ENCODE peak calls at places on chromosome 2, in ten cellular contexts. One of them, this sample, is unnamed.
A peak's percentile ranks its signal among the peaks of the same experiment; 100 is the strongest.

GRCh38 chr2:45821558-45822271 is 170.2 kb downstream of the PRKCE start:
- ATAC-seq in lung: peak; percentile 67
- ATAC-seq in WTC11: no peak
- ATAC-seq in gastroesophageal sphincter: peak; percentile 46
- ATAC-seq in omental fat pad: peak; percentile 71
- ATAC-seq in activated T-cell treated with anti-CD3 and anti-CD28 coated beads, Interleukin-2, amount 50 U/mL, for 4 hours: no peak
- ATAC-seq in HepG2: peak; percentile 83
- ATAC-seq in activated naive CD4-positive, alpha-beta T cell treated with anti-CD3 and anti-CD28 coated beads, Interleukin-2, amount 50 U/mL, for 72 hours: no peak
- ATAC-seq in upper lobe of right lung: peak; percentile 76
- ATAC-seq in A549: peak; percentile 77
- ATAC-seq in this sample: no peak

GRCh38 chr2:38465789-38466127 is 88.7 kb upstream of the ATL2 start:
- ATAC-seq in activated naive CD4-positive, alpha-beta T cell treated with anti-CD3 and anti-CD28 coated beads, Interleukin-2, amount 50 U/mL, for 72 hours: no peak
- ATAC-seq in WTC11: peak; percentile 97
- ATAC-seq in omental fat pad: no peak
- ATAC-seq in activated T-cell treated with anti-CD3 and anti-CD28 coated beads, Interleukin-2, amount 50 U/mL, for 4 hours: no peak
- ATAC-seq in lung: no peak
- ATAC-seq in gastroesophageal sphincter: no peak
- ATAC-seq in A549: peak; percentile 89
- ATAC-seq in HepG2: peak; percentile 91
- ATAC-seq in upper lobe of right lung: peak; percentile 87
- ATAC-seq in this sample: no peak

GRCh38 chr2:98805412-98806265 is 74.7 kb upstream of the MGAT4A start:
- ATAC-seq in gastroesophageal sphincter: peak; percentile 13
- ATAC-seq in WTC11: no peak
- ATAC-seq in lung: peak; percentile 62
- ATAC-seq in omental fat pad: peak; percentile 76
- ATAC-seq in activated naive CD4-positive, alpha-beta T cell treated with anti-CD3 and anti-CD28 coated beads, Interleukin-2, amount 50 U/mL, for 72 hours: no peak
- ATAC-seq in activated T-cell treated with anti-CD3 and anti-CD28 coated beads, Interleukin-2, amount 50 U/mL, for 4 hours: no peak
- ATAC-seq in A549: no peak
- ATAC-seq in HepG2: peak; percentile 69
- ATAC-seq in upper lobe of right lung: peak; percentile 88
- ATAC-seq in this sample: no peak

GRCh38 chr2:64133828-64134227 is 10.4 kb downstream of the PELI1 start:
- ATAC-seq in activated T-cell treated with anti-CD3 and anti-CD28 coated beads, Interleukin-2, amount 50 U/mL, for 4 hours: peak; percentile 77
- ATAC-seq in A549: no peak
- ATAC-seq in gastroesophageal sphincter: no peak
- ATAC-seq in omental fat pad: peak; percentile 53
- ATAC-seq in HepG2: no peak
- ATAC-seq in WTC11: no peak
- ATAC-seq in activated naive CD4-positive, alpha-beta T cell treated with anti-CD3 and anti-CD28 coated beads, Interleukin-2, amount 50 U/mL, for 72 hours: peak; percentile 89
- ATAC-seq in lung: no peak
- ATAC-seq in upper lobe of right lung: no peak
- ATAC-seq in this sample: peak; percentile 86

GRCh38 chr2:222307138-222307756 is 8.4 kb upstream of the PAX3 start:
- ATAC-seq in upper lobe of right lung: peak; percentile 58
- ATAC-seq in HepG2: peak; percentile 31
- ATAC-seq in A549: peak; percentile 69
- ATAC-seq in lung: no peak
- ATAC-seq in gastroesophageal sphincter: no peak
- ATAC-seq in activated naive CD4-positive, alpha-beta T cell treated with anti-CD3 and anti-CD28 coated beads, Interleukin-2, amount 50 U/mL, for 72 hours: no peak
- ATAC-seq in WTC11: peak; percentile 41
- ATAC-seq in activated T-cell treated with anti-CD3 and anti-CD28 coated beads, Interleukin-2, amount 50 U/mL, for 4 hours: peak; percentile 25
- ATAC-seq in omental fat pad: peak; percentile 39
- ATAC-seq in this sample: no peak

GRCh38 chr2:166090900-166091299 is 36.9 kb downstream of the SCN1A start:
- ATAC-seq in activated naive CD4-positive, alpha-beta T cell treated with anti-CD3 and anti-CD28 coated beads, Interleukin-2, amount 50 U/mL, for 72 hours: no peak
- ATAC-seq in upper lobe of right lung: peak; percentile 67
- ATAC-seq in lung: no peak
- ATAC-seq in HepG2: no peak
- ATAC-seq in omental fat pad: no peak
- ATAC-seq in gastroesophageal sphincter: no peak
- ATAC-seq in activated T-cell treated with anti-CD3 and anti-CD28 coated beads, Interleukin-2, amount 50 U/mL, for 4 hours: no peak
- ATAC-seq in A549: peak; percentile 43
- ATAC-seq in WTC11: no peak
- ATAC-seq in this sample: no peak

GRCh38 chr2:234879671-234880455 is 72.0 kb upstream of the SH3BP4 start:
- ATAC-seq in activated naive CD4-positive, alpha-beta T cell treated with anti-CD3 and anti-CD28 coated beads, Interleukin-2, amount 50 U/mL, for 72 hours: no peak
- ATAC-seq in activated T-cell treated with anti-CD3 and anti-CD28 coated beads, Interleukin-2, amount 50 U/mL, for 4 hours: no peak
- ATAC-seq in HepG2: no peak
- ATAC-seq in omental fat pad: no peak
- ATAC-seq in A549: no peak
- ATAC-seq in gastroesophageal sphincter: no peak
- ATAC-seq in WTC11: no peak
- ATAC-seq in lung: no peak
- ATAC-seq in upper lobe of right lung: no peak
- ATAC-seq in this sample: no peak

GRCh38 chr2:169208026-169208425 is 138.7 kb downstream of the DHRS9 start:
- ATAC-seq in A549: no peak
- ATAC-seq in activated T-cell treated with anti-CD3 and anti-CD28 coated beads, Interleukin-2, amount 50 U/mL, for 4 hours: no peak
- ATAC-seq in HepG2: no peak
- ATAC-seq in upper lobe of right lung: no peak
- ATAC-seq in activated naive CD4-positive, alpha-beta T cell treated with anti-CD3 and anti-CD28 coated beads, Interleukin-2, amount 50 U/mL, for 72 hours: no peak
- ATAC-seq in lung: no peak
- ATAC-seq in omental fat pad: no peak
- ATAC-seq in WTC11: no peak
- ATAC-seq in gastroesophageal sphincter: no peak
- ATAC-seq in this sample: no peak

GRCh38 chr2:238239552-238239871 is 326 bp downstream of the HES6 start:
- ATAC-seq in lung: no peak
- ATAC-seq in activated T-cell treated with anti-CD3 and anti-CD28 coated beads, Interleukin-2, amount 50 U/mL, for 4 hours: peak; percentile 35
- ATAC-seq in activated naive CD4-positive, alpha-beta T cell treated with anti-CD3 and anti-CD28 coated beads, Interleukin-2, amount 50 U/mL, for 72 hours: peak; percentile 43
- ATAC-seq in upper lobe of right lung: no peak
- ATAC-seq in HepG2: peak; percentile 3
- ATAC-seq in omental fat pad: no peak
- ATAC-seq in WTC11: no peak
- ATAC-seq in gastroesophageal sphincter: peak; percentile 21
- ATAC-seq in A549: peak; percentile 7
- ATAC-seq in this sample: peak; percentile 18

GRCh38 chr2:102103284-102103683 is 39.3 kb upstream of the IL1R1 start:
- ATAC-seq in omental fat pad: no peak
- ATAC-seq in WTC11: peak; percentile 56
- ATAC-seq in A549: no peak
- ATAC-seq in activated naive CD4-positive, alpha-beta T cell treated with anti-CD3 and anti-CD28 coated beads, Interleukin-2, amount 50 U/mL, for 72 hours: no peak
- ATAC-seq in upper lobe of right lung: no peak
- ATAC-seq in activated T-cell treated with anti-CD3 and anti-CD28 coated beads, Interleukin-2, amount 50 U/mL, for 4 hours: no peak
- ATAC-seq in lung: no peak
- ATAC-seq in HepG2: no peak
- ATAC-seq in gastroesophageal sphincter: no peak
- ATAC-seq in this sample: no peak

GRCh38 chr2:48724278-48724677 is 31.2 kb downstream of the LHCGR start:
- ATAC-seq in WTC11: no peak
- ATAC-seq in activated naive CD4-positive, alpha-beta T cell treated with anti-CD3 and anti-CD28 coated beads, Interleukin-2, amount 50 U/mL, for 72 hours: no peak
- ATAC-seq in upper lobe of right lung: no peak
- ATAC-seq in omental fat pad: no peak
- ATAC-seq in A549: no peak
- ATAC-seq in gastroesophageal sphincter: no peak
- ATAC-seq in activated T-cell treated with anti-CD3 and anti-CD28 coated beads, Interleukin-2, amount 50 U/mL, for 4 hours: no peak
- ATAC-seq in lung: no peak
- ATAC-seq in HepG2: no peak
- ATAC-seq in this sample: no peak

GRCh38 chr2:151707857-151708256 is 26.4 kb downstream of the NEB start:
- ATAC-seq in WTC11: peak; percentile 61
- ATAC-seq in activated T-cell treated with anti-CD3 and anti-CD28 coated beads, Interleukin-2, amount 50 U/mL, for 4 hours: no peak
- ATAC-seq in lung: no peak
- ATAC-seq in activated naive CD4-positive, alpha-beta T cell treated with anti-CD3 and anti-CD28 coated beads, Interleukin-2, amount 50 U/mL, for 72 hours: no peak
- ATAC-seq in omental fat pad: no peak
- ATAC-seq in upper lobe of right lung: no peak
- ATAC-seq in A549: no peak
- ATAC-seq in HepG2: no peak
- ATAC-seq in gastroesophageal sphincter: no peak
- ATAC-seq in this sample: no peak

GRCh38 chr2:28390857-28391563 is 1.6 kb upstream of the FOSL2 start:
- ATAC-seq in A549: peak; percentile 48
- ATAC-seq in HepG2: no peak
- ATAC-seq in gastroesophageal sphincter: peak; percentile 46
- ATAC-seq in activated T-cell treated with anti-CD3 and anti-CD28 coated beads, Interleukin-2, amount 50 U/mL, for 4 hours: peak; percentile 18
- ATAC-seq in activated naive CD4-positive, alpha-beta T cell treated with anti-CD3 and anti-CD28 coated beads, Interleukin-2, amount 50 U/mL, for 72 hours: peak; percentile 17
- ATAC-seq in lung: peak; percentile 1
- ATAC-seq in WTC11: no peak
- ATAC-seq in upper lobe of right lung: peak; percentile 6
- ATAC-seq in omental fat pad: peak; percentile 18
- ATAC-seq in this sample: peak; percentile 18

GRCh38 chr2:68784191-68784590 is 49.6 kb downstream of the ARHGAP25 start:
- ATAC-seq in omental fat pad: no peak
- ATAC-seq in activated T-cell treated with anti-CD3 and anti-CD28 coated beads, Interleukin-2, amount 50 U/mL, for 4 hours: no peak
- ATAC-seq in gastroesophageal sphincter: no peak
- ATAC-seq in WTC11: no peak
- ATAC-seq in lung: no peak
- ATAC-seq in activated naive CD4-positive, alpha-beta T cell treated with anti-CD3 and anti-CD28 coated beads, Interleukin-2, amount 50 U/mL, for 72 hours: no peak
- ATAC-seq in A549: no peak
- ATAC-seq in HepG2: no peak
- ATAC-seq in upper lobe of right lung: peak; percentile 54
- ATAC-seq in this sample: no peak

GRCh38 chr2:25483584-25484266 is 142.0 kb upstream of the DNMT3A start:
- ATAC-seq in upper lobe of right lung: peak; percentile 75
- ATAC-seq in activated T-cell treated with anti-CD3 and anti-CD28 coated beads, Interleukin-2, amount 50 U/mL, for 4 hours: no peak
- ATAC-seq in omental fat pad: no peak
- ATAC-seq in gastroesophageal sphincter: no peak
- ATAC-seq in lung: no peak
- ATAC-seq in HepG2: no peak
- ATAC-seq in A549: no peak
- ATAC-seq in WTC11: no peak
- ATAC-seq in activated naive CD4-positive, alpha-beta T cell treated with anti-CD3 and anti-CD28 coated beads, Interleukin-2, amount 50 U/mL, for 72 hours: peak; percentile 28
- ATAC-seq in this sample: no peak

GRCh38 chr2:99974966-99975365 is 167.4 kb downstream of the AFF3 start:
- ATAC-seq in upper lobe of right lung: no peak
- ATAC-seq in omental fat pad: peak; percentile 48
- ATAC-seq in HepG2: no peak
- ATAC-seq in A549: no peak
- ATAC-seq in WTC11: no peak
- ATAC-seq in activated naive CD4-positive, alpha-beta T cell treated with anti-CD3 and anti-CD28 coated beads, Interleukin-2, amount 50 U/mL, for 72 hours: no peak
- ATAC-seq in activated T-cell treated with anti-CD3 and anti-CD28 coated beads, Interleukin-2, amount 50 U/mL, for 4 hours: no peak
- ATAC-seq in lung: no peak
- ATAC-seq in gastroesophageal sphincter: no peak
- ATAC-seq in this sample: no peak

GRCh38 chr2:132586835-132587234 is 83.2 kb downstream of the LYPD1 start:
- ATAC-seq in HepG2: no peak
- ATAC-seq in activated naive CD4-positive, alpha-beta T cell treated with anti-CD3 and anti-CD28 coated beads, Interleukin-2, amount 50 U/mL, for 72 hours: no peak
- ATAC-seq in lung: no peak
- ATAC-seq in A549: no peak
- ATAC-seq in activated T-cell treated with anti-CD3 and anti-CD28 coated beads, Interleukin-2, amount 50 U/mL, for 4 hours: no peak
- ATAC-seq in omental fat pad: no peak
- ATAC-seq in gastroesophageal sphincter: no peak
- ATAC-seq in WTC11: no peak
- ATAC-seq in upper lobe of right lung: no peak
- ATAC-seq in this sample: no peak

GRCh38 chr2:125086313-125087184 is 1061.5 kb downstream of the CNTNAP5 start:
- ATAC-seq in WTC11: no peak
- ATAC-seq in omental fat pad: no peak
- ATAC-seq in upper lobe of right lung: no peak
- ATAC-seq in HepG2: peak; percentile 92
- ATAC-seq in activated T-cell treated with anti-CD3 and anti-CD28 coated beads, Interleukin-2, amount 50 U/mL, for 4 hours: no peak
- ATAC-seq in gastroesophageal sphincter: no peak
- ATAC-seq in activated naive CD4-positive, alpha-beta T cell treated with anti-CD3 and anti-CD28 coated beads, Interleukin-2, amount 50 U/mL, for 72 hours: no peak
- ATAC-seq in A549: no peak
- ATAC-seq in lung: no peak
- ATAC-seq in this sample: no peak

GRCh38 chr2:166180951-166181812 is 53.4 kb upstream of the SCN1A start:
- ATAC-seq in A549: peak; percentile 95
- ATAC-seq in HepG2: peak; percentile 96
- ATAC-seq in WTC11: peak; percentile 83
- ATAC-seq in omental fat pad: peak; percentile 40
- ATAC-seq in gastroesophageal sphincter: no peak
- ATAC-seq in activated T-cell treated with anti-CD3 and anti-CD28 coated beads, Interleukin-2, amount 50 U/mL, for 4 hours: no peak
- ATAC-seq in activated naive CD4-positive, alpha-beta T cell treated with anti-CD3 and anti-CD28 coated beads, Interleukin-2, amount 50 U/mL, for 72 hours: peak; percentile 37
- ATAC-seq in upper lobe of right lung: peak; percentile 95
- ATAC-seq in lung: peak; percentile 87
- ATAC-seq in this sample: peak; percentile 42

GRCh38 chr2:200787351-200788128 is 24.2 kb upstream of the BZW1 start:
- ATAC-seq in gastroesophageal sphincter: no peak
- ATAC-seq in upper lobe of right lung: peak; percentile 33
- ATAC-seq in activated naive CD4-positive, alpha-beta T cell treated with anti-CD3 and anti-CD28 coated beads, Interleukin-2, amount 50 U/mL, for 72 hours: peak; percentile 46
- ATAC-seq in A549: peak; percentile 83
- ATAC-seq in HepG2: no peak
- ATAC-seq in lung: peak; percentile 7
- ATAC-seq in WTC11: no peak
- ATAC-seq in activated T-cell treated with anti-CD3 and anti-CD28 coated beads, Interleukin-2, amount 50 U/mL, for 4 hours: peak; percentile 65
- ATAC-seq in omental fat pad: peak; percentile 42
- ATAC-seq in this sample: peak; percentile 94

GRCh38 chr2:239046822-239047221 is 198.9 kb downstream of the TWIST2 start:
- ATAC-seq in HepG2: peak; percentile 13
- ATAC-seq in upper lobe of right lung: no peak
- ATAC-seq in omental fat pad: no peak
- ATAC-seq in WTC11: no peak
- ATAC-seq in activated naive CD4-positive, alpha-beta T cell treated with anti-CD3 and anti-CD28 coated beads, Interleukin-2, amount 50 U/mL, for 72 hours: no peak
- ATAC-seq in lung: no peak
- ATAC-seq in activated T-cell treated with anti-CD3 and anti-CD28 coated beads, Interleukin-2, amount 50 U/mL, for 4 hours: no peak
- ATAC-seq in A549: no peak
- ATAC-seq in gastroesophageal sphincter: no peak
- ATAC-seq in this sample: no peak

GRCh38 chr2:200156140-200156858 is 150.2 kb upstream of the SPATS2L start:
- ATAC-seq in omental fat pad: peak; percentile 93
- ATAC-seq in A549: peak; percentile 79
- ATAC-seq in upper lobe of right lung: peak; percentile 56
- ATAC-seq in WTC11: no peak
- ATAC-seq in activated T-cell treated with anti-CD3 and anti-CD28 coated beads, Interleukin-2, amount 50 U/mL, for 4 hours: no peak
- ATAC-seq in gastroesophageal sphincter: peak; percentile 85
- ATAC-seq in activated naive CD4-positive, alpha-beta T cell treated with anti-CD3 and anti-CD28 coated beads, Interleukin-2, amount 50 U/mL, for 72 hours: no peak
- ATAC-seq in HepG2: no peak
- ATAC-seq in lung: peak; percentile 59
- ATAC-seq in this sample: no peak

GRCh38 chr2:47067788-47068407 is 87.2 kb downstream of the STPG4 start:
- ATAC-seq in lung: no peak
- ATAC-seq in A549: no peak
- ATAC-seq in activated naive CD4-positive, alpha-beta T cell treated with anti-CD3 and anti-CD28 coated beads, Interleukin-2, amount 50 U/mL, for 72 hours: no peak
- ATAC-seq in WTC11: no peak
- ATAC-seq in activated T-cell treated with anti-CD3 and anti-CD28 coated beads, Interleukin-2, amount 50 U/mL, for 4 hours: no peak
- ATAC-seq in omental fat pad: no peak
- ATAC-seq in upper lobe of right lung: no peak
- ATAC-seq in gastroesophageal sphincter: no peak
- ATAC-seq in HepG2: peak; percentile 21
- ATAC-seq in this sample: no peak

GRCh38 chr2:75200140-75200985 is 1.0 kb upstream of the TACR1 start:
- ATAC-seq in omental fat pad: no peak
- ATAC-seq in upper lobe of right lung: peak; percentile 64
- ATAC-seq in lung: peak; percentile 68
- ATAC-seq in WTC11: peak; percentile 72
- ATAC-seq in activated naive CD4-positive, alpha-beta T cell treated with anti-CD3 and anti-CD28 coated beads, Interleukin-2, amount 50 U/mL, for 72 hours: no peak
- ATAC-seq in activated T-cell treated with anti-CD3 and anti-CD28 coated beads, Interleukin-2, amount 50 U/mL, for 4 hours: peak; percentile 25
- ATAC-seq in HepG2: peak; percentile 80
- ATAC-seq in gastroesophageal sphincter: peak; percentile 27
- ATAC-seq in A549: peak; percentile 76
- ATAC-seq in this sample: no peak

GRCh38 chr2:9592699-9593098 is 37.1 kb upstream of the ADAM17 start:
- ATAC-seq in lung: no peak
- ATAC-seq in gastroesophageal sphincter: no peak
- ATAC-seq in A549: no peak
- ATAC-seq in upper lobe of right lung: no peak
- ATAC-seq in omental fat pad: no peak
- ATAC-seq in activated T-cell treated with anti-CD3 and anti-CD28 coated beads, Interleukin-2, amount 50 U/mL, for 4 hours: no peak
- ATAC-seq in HepG2: no peak
- ATAC-seq in activated naive CD4-positive, alpha-beta T cell treated with anti-CD3 and anti-CD28 coated beads, Interleukin-2, amount 50 U/mL, for 72 hours: no peak
- ATAC-seq in WTC11: no peak
- ATAC-seq in this sample: no peak

GRCh38 chr2:69567157-69567908 is 76.2 kb downstream of the AAK1 start:
- ATAC-seq in omental fat pad: no peak
- ATAC-seq in lung: peak; percentile 9
- ATAC-seq in upper lobe of right lung: peak; percentile 46
- ATAC-seq in activated naive CD4-positive, alpha-beta T cell treated with anti-CD3 and anti-CD28 coated beads, Interleukin-2, amount 50 U/mL, for 72 hours: peak; percentile 54
- ATAC-seq in activated T-cell treated with anti-CD3 and anti-CD28 coated beads, Interleukin-2, amount 50 U/mL, for 4 hours: peak; percentile 46
- ATAC-seq in gastroesophageal sphincter: no peak
- ATAC-seq in WTC11: no peak
- ATAC-seq in HepG2: no peak
- ATAC-seq in A549: peak; percentile 73
- ATAC-seq in this sample: peak; percentile 54

GRCh38 chr2:62197017-62197586 is 1.2 kb downstream of the B3GNT2 start:
- ATAC-seq in lung: no peak
- ATAC-seq in WTC11: no peak
- ATAC-seq in HepG2: peak; percentile 32
- ATAC-seq in activated naive CD4-positive, alpha-beta T cell treated with anti-CD3 and anti-CD28 coated beads, Interleukin-2, amount 50 U/mL, for 72 hours: peak; percentile 23
- ATAC-seq in omental fat pad: peak; percentile 6
- ATAC-seq in A549: peak; percentile 42
- ATAC-seq in activated T-cell treated with anti-CD3 and anti-CD28 coated beads, Interleukin-2, amount 50 U/mL, for 4 hours: no peak
- ATAC-seq in gastroesophageal sphincter: no peak
- ATAC-seq in upper lobe of right lung: peak; percentile 1
- ATAC-seq in this sample: peak; percentile 3

GRCh38 chr2:217382794-217383193 is 522.9 kb upstream of the TNP1 start:
- ATAC-seq in A549: no peak
- ATAC-seq in gastroesophageal sphincter: no peak
- ATAC-seq in omental fat pad: no peak
- ATAC-seq in upper lobe of right lung: no peak
- ATAC-seq in lung: no peak
- ATAC-seq in HepG2: no peak
- ATAC-seq in WTC11: no peak
- ATAC-seq in activated naive CD4-positive, alpha-beta T cell treated with anti-CD3 and anti-CD28 coated beads, Interleukin-2, amount 50 U/mL, for 72 hours: no peak
- ATAC-seq in activated T-cell treated with anti-CD3 and anti-CD28 coated beads, Interleukin-2, amount 50 U/mL, for 4 hours: peak; percentile 65
- ATAC-seq in this sample: no peak